ENCODE peak calls at places on chromosome 15, in ten cellular contexts. J, W, C, H, T, X, G, Y, D and S are unnamed samples.

GRCh38 chr15:28930011-28930410 is 44.2 kb downstream of the APBA2 start:
- DNase-seq in Y (no peak), G (no peak), T (no peak), W (no peak), X (no peak), C (no peak), H (no peak), D (no peak), J (no peak), S (no peak)

GRCh38 chr15:29821416-29822099 is 710 bp downstream of the TJP1 start:
- DNase-seq in C (no peak), D (peak), W (peak), T (peak), G (peak), H (no peak), Y (no peak), X (peak), J (peak), S (peak)

GRCh38 chr15:60283936-60284335 is 113.8 kb downstream of the ANXA2 start:
- DNase-seq in H (no peak), D (no peak), G (no peak), C (no peak), T (no peak), X (no peak), Y (no peak), J (no peak), W (no peak), S (no peak)

GRCh38 chr15:61195116-61196002 is 33.7 kb downstream of the RORA start:
- DNase-seq in T (peak), D (no peak), G (no peak), Y (no peak), C (peak), W (peak), H (peak), J (peak), X (peak), S (peak)

GRCh38 chr15:49558924-49559323 is 61.7 kb downstream of the FAM227B start:
- DNase-seq in J (peak), C (no peak), G (no peak), T (no peak), Y (no peak), H (peak), X (no peak), W (peak), D (no peak), S (peak)

GRCh38 chr15:66253643-66254363 is at the start of gene MEGF11:
- DNase-seq in G (no peak), W (peak), T (peak), J (peak), C (peak), H (no peak), D (no peak), X (peak), Y (no peak), S (peak)

GRCh38 chr15:81115054-81115939 is 18.8 kb upstream of the CFAP161 start:
- DNase-seq in Y (no peak), D (no peak), T (no peak), W (no peak), C (peak), H (peak), J (no peak), G (no peak), X (no peak), S (no peak)

GRCh38 chr15:33131880-33132279 is 62.6 kb downstream of the FMN1 start:
- DNase-seq in Y (peak), T (no peak), H (no peak), G (no peak), W (peak), D (no peak), J (peak), X (no peak), C (no peak), S (peak)

GRCh38 chr15:101266034-101266433 is 11.3 kb downstream of the SELENOS start:
- DNase-seq in H (no peak), J (no peak), G (no peak), Y (no peak), T (no peak), X (no peak), C (no peak), D (no peak), W (peak), S (no peak)

GRCh38 chr15:70526221-70526973 is 237.0 kb downstream of the UACA start:
- DNase-seq in T (peak), D (no peak), H (no peak), Y (peak), G (peak), J (peak), X (peak), W (peak), C (peak), S (peak)

GRCh38 chr15:51524376-51524775 is 98.2 kb downstream of the DMXL2 start:
- DNase-seq in G (no peak), J (no peak), T (no peak), Y (no peak), D (no peak), X (no peak), W (no peak), C (no peak), H (no peak), S (no peak)

GRCh38 chr15:81113204-81113657 is 20.8 kb upstream of the CFAP161 start:
- DNase-seq in D (no peak), T (no peak), C (no peak), H (no peak), G (no peak), W (no peak), J (no peak), X (no peak), Y (no peak), S (no peak)

GRCh38 chr15:68558318-68559305 is 20.2 kb upstream of the CORO2B start:
- DNase-seq in T (no peak), D (no peak), J (no peak), W (no peak), C (peak), H (no peak), G (peak), Y (no peak), X (no peak), S (no peak)
- H3K4me3 ChIP-seq in T (no peak), D (peak), J (no peak), W (peak), C (peak), H (no peak), G (no peak), Y (peak), X (peak), S (no peak)

GRCh38 chr15:86751116-86751515 is 671.4 kb downstream of the AGBL1 start:
- DNase-seq in C (no peak), J (no peak), H (no peak), G (no peak), T (no peak), W (no peak), Y (no peak), D (no peak), X (no peak), S (no peak)

GRCh38 chr15:86759766-86760165 is 680.1 kb downstream of the AGBL1 start:
- DNase-seq in H (no peak), X (no peak), D (no peak), G (no peak), J (no peak), T (no peak), W (no peak), Y (no peak), C (no peak), S (no peak)

GRCh38 chr15:86756688-86757087 is 677.0 kb downstream of the AGBL1 start:
- DNase-seq in G (no peak), T (no peak), W (no peak), C (no peak), Y (no peak), X (no peak), D (no peak), H (no peak), J (no peak), S (no peak)
- TF ChIP-seq CTCF in G (peak), T (no peak), W (no peak), C (no peak), Y (no peak), X (no peak), D (peak), H (no peak), J (no peak), S (no peak)

GRCh38 chr15:90952901-90953677 is 1.6 kb upstream of the RCCD1 start:
- DNase-seq in C (no peak), T (no peak), X (no peak), G (no peak), D (no peak), W (no peak), H (no peak), J (no peak), Y (no peak), S (no peak)

GRCh38 chr15:90954712-90955671 is at the start of gene RCCD1:
- DNase-seq in X (peak), T (peak), H (peak), Y (peak), C (peak), J (peak), D (peak), G (peak), W (peak), S (peak)

GRCh38 chr15:90956551-90957104 is 1.9 kb downstream of the RCCD1 start:
- DNase-seq in X (peak), Y (no peak), D (peak), W (peak), C (no peak), H (peak), J (peak), G (no peak), T (peak), S (peak)

GRCh38 chr15:90955911-90956310 is 1.2 kb downstream of the RCCD1 start:
- DNase-seq in T (no peak), J (no peak), Y (no peak), H (peak), W (no peak), D (no peak), G (no peak), C (no peak), X (peak), S (no peak)

GRCh38 chr15:90953947-90954711 is 555 bp upstream of the RCCD1 start:
- DNase-seq in Y (no peak), H (no peak), J (no peak), W (no peak), T (no peak), C (no peak), G (no peak), D (no peak), X (no peak), S (no peak)
- H3K4me3 ChIP-seq in Y (peak), H (no peak), J (peak), W (peak), T (peak), C (no peak), G (peak), D (peak), X (peak), S (peak)

DNA sequence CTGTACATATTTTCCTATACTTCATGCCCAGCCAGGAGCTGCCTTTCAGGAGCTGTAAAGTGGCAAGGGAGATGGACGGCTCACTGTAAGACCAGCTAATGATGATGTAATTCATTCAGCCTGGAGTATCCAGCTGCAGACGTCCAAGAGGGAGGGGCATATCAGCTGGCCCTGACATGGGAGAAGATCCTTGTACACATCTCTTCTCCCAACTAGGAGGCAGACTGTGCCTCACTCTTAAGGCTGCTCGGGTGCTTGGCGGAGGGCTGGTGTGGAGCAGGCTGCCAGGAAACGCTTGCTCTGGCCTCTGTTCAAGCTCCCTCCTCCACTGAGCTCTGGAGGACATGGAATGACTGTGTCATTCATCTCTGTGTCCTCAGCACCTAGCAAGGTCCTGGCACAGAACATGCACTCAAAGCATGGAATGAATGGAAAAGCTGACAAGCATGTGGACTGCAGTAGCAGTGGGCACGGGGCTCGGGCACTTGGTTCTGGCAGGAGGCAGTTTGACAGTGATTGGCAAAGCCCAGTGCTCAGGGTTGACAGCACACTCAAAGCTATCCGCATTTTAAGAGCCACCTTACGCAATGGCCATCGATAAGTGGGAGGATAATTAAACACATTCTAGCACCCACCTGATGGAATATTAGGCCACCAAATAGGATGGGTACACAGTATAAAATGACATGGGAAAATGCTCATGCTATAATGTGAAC is 72.4 kb downstream of the TBC1D2B start:
- DNase-seq in Y (peak), G (no peak), C (no peak), W (peak), J (peak), D (peak), T (no peak), X (peak), H (no peak), S (peak)
- TF ChIP-seq CTCF in Y (peak), G (no peak), C (no peak), W (peak), J (peak), D (peak), T (no peak), X (no peak), H (no peak), S (peak)

DNA sequence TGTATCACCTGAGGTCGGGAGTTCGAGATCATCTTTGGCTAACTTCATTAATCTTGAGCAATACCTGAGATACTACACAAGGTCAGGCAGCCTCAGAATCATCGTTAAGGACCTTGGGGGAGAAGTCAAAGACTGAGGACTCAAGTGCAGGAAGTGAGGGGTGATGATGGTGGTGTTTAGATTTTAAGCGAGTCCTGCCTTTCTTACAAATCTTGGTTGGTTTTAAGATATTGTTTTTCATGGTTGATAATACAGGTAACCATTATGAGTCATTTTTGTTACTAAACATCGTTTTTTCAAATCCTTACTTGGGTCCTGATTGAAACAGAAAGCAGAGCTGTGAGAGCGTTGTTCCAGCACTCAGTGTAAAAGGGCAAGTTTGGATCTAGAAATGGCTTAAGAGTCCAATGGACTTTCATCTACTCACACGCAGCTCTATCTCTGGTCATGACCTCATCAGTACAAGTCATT is 4.1 kb downstream of the RASGRP1 start:
- DNase-seq in J (no peak), C (no peak), G (no peak), W (no peak), D (no peak), X (no peak), Y (no peak), T (no peak), H (no peak), S (no peak)
- H3K4me3 ChIP-seq in J (no peak), C (no peak), G (no peak), W (no peak), D (no peak), X (no peak), Y (no peak), T (no peak), H (no peak), S (no peak)

GRCh38 chr15:82580713-82581112 is 40.5 kb upstream of the RPS17 start:
- DNase-seq in H (no peak), Y (no peak), T (no peak), X (no peak), D (no peak), G (no peak), J (no peak), C (no peak), W (no peak), S (no peak)

GRCh38 chr15:82587805-82588204 is 47.5 kb upstream of the RPS17 start:
- DNase-seq in H (no peak), Y (no peak), J (no peak), T (no peak), D (no peak), W (no peak), X (no peak), C (no peak), G (no peak), S (no peak)

GRCh38 chr15:82585072-82585471 is 44.8 kb upstream of the RPS17 start:
- DNase-seq in Y (no peak), G (no peak), D (no peak), W (peak), X (no peak), J (peak), T (no peak), H (no peak), C (peak), S (peak)
- TF ChIP-seq CTCF in Y (no peak), G (no peak), D (no peak), W (peak), X (no peak), J (no peak), T (no peak), H (no peak), C (no peak), S (no peak)

GRCh38 chr15:40932146-40932545 is 3.0 kb downstream of the DLL4 start:
- DNase-seq in G (no peak), H (peak), C (peak), J (no peak), D (no peak), X (peak), W (no peak), Y (no peak), T (no peak), S (no peak)

GRCh38 chr15:40934457-40934856 is 5.3 kb downstream of the DLL4 start:
- DNase-seq in G (no peak), X (no peak), D (no peak), J (no peak), Y (no peak), C (no peak), W (no peak), H (no peak), T (no peak), S (no peak)

GRCh38 chr15:40931300-40932142 is 2.4 kb downstream of the DLL4 start:
- DNase-seq in H (no peak), T (no peak), G (no peak), W (no peak), D (no peak), J (no peak), C (no peak), X (peak), Y (no peak), S (no peak)

GRCh38 chr15:40932625-40933519 is 3.7 kb downstream of the DLL4 start:
- DNase-seq in W (no peak), G (no peak), X (peak), D (no peak), Y (no peak), J (no peak), H (no peak), T (no peak), C (no peak), S (no peak)

DNA sequence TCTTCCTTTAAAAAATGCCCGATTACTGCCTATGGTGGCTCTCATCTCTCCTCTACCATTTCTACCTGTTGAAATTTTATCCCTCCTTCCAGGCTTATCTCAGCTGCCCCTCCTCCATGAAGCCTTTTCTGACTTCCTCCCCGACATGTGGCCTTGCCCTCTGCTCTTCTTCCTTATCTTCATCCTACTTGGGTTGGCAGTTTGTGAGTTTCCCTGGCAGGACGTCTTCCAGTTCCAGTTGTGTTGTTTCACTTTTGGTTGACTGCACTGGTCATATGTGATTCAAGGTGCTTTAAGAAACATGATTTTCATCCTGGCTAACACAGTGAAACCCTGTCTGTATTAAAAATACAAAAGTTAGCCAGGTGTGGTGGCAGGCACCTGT is 4.4 kb downstream of the DLL4 start:
- DNase-seq in J (no peak), Y (no peak), D (no peak), C (no peak), X (peak), T (no peak), G (no peak), H (peak), W (no peak), S (no peak)
- H3K4me3 ChIP-seq in J (no peak), Y (no peak), D (no peak), C (no peak), X (no peak), T (no peak), G (no peak), H (no peak), W (no peak), S (no peak)

DNA sequence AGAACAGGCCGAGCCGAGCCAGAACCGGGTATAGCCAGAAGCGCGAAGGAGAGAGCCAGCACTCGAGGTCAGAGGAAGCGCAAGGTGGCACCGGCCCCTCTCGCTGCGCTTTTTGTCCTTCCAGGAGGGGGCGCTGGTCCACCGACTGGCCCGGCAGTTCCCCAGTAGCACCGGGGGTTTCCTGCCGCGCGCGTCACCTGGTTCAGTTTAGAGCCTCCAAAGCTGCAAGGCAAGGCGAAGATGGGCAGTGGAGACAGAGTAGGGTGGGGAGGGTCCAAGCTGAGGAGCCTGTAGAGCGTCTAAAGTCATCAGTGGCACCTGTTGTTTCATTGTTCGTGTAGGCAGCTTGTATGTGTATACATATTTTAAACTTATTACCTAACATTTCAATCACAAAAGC is 7.6 kb upstream of the NR2E3 start:
- DNase-seq in W (no peak), Y (no peak), C (peak), X (no peak), T (no peak), D (no peak), J (no peak), G (no peak), H (peak), S (no peak)
- TF ChIP-seq CTCF in W (peak), Y (peak), C (peak), X (peak), T (peak), D (no peak), J (peak), G (peak), H (peak), S (peak)